ENCODE peak calls at places on chromosome 21, in seven cellular contexts. R is neural progenitor cell, L is psoas muscle, N is right lobe of liver, S is colonic mucosa, M is H9, H is SK-N-SH. Z is an unnamed sample.
A peak's percentile ranks its signal among the peaks of the same experiment; 100 is the strongest.

GRCh38 chr21:46667735-46668380 is 32.4 kb downstream of the PRMT2 start:
- DNase-seq in R (peak; percentile 79), L (peak; percentile 39), N (no peak), S (no peak), M (peak; percentile 74), H (peak; percentile 80), Z (peak; percentile 77)

GRCh38 chr21:9837946-9838801 is 683.2 kb upstream of the TPTE start:
- DNase-seq in R (no peak), L (peak; percentile 53), N (peak; percentile 69), S (no peak), M (no peak), H (peak; percentile 61), Z (no peak)

GRCh38 chr21:45791562-45792418 is 148.3 kb downstream of the PCBP3 start:
- DNase-seq in R (no peak), L (no peak), N (no peak), S (no peak), M (no peak), H (peak; percentile 43), Z (no peak)

GRCh38 chr21:43268086-43268803 is 99.4 kb downstream of the CRYAA start:
- DNase-seq in R (no peak), L (peak; percentile 35), N (peak; percentile 53), S (no peak), M (no peak), H (no peak), Z (no peak)

GRCh38 chr21:38921511-38922215 is 115.9 kb downstream of the ETS2 start:
- DNase-seq in R (no peak), L (no peak), N (no peak), S (peak; percentile 59), M (no peak), H (no peak), Z (no peak)

GRCh38 chr21:44000360-44000759 is 11.7 kb upstream of the TRAPPC10 start:
- DNase-seq in R (no peak), L (no peak), N (no peak), S (no peak), M (no peak), H (no peak), Z (no peak)

GRCh38 chr21:28746166-28746565 is 246.5 kb downstream of the LTN1 start:
- DNase-seq in R (no peak), L (no peak), N (no peak), S (no peak), M (no peak), H (no peak), Z (no peak)

GRCh38 chr21:33991091-33991490 is 75.5 kb upstream of the ATP5PO start:
- DNase-seq in R (no peak), L (no peak), N (no peak), S (no peak), M (no peak), H (no peak), Z (no peak)

GRCh38 chr21:40671721-40672120 is 175.2 kb downstream of the DSCAM start:
- DNase-seq in R (no peak), L (no peak), N (no peak), S (no peak), M (no peak), H (no peak), Z (no peak)

GRCh38 chr21:44556879-44557278 is 1.7 kb downstream of the KRTAP10-3 start:
- DNase-seq in R (no peak), L (no peak), N (no peak), S (no peak), M (no peak), H (no peak), Z (no peak)

GRCh38 chr21:19268634-19269138 is 865.1 kb upstream of the TMPRSS15 start:
- DNase-seq in R (no peak), L (no peak), N (no peak), S (no peak), M (no peak), H (no peak), Z (no peak)

GRCh38 chr21:43697758-43698643 is 20.9 kb upstream of the PDXK start:
- DNase-seq in R (no peak), L (no peak), N (no peak), S (no peak), M (no peak), H (no peak), Z (peak; percentile 48)

GRCh38 chr21:38472709-38473108 is 25.6 kb downstream of the ERG start:
- DNase-seq in R (no peak), L (no peak), N (no peak), S (no peak), M (peak; percentile 49), H (no peak), Z (no peak)

GRCh38 chr21:27694667-27695066 is 727.8 kb upstream of the ADAMTS5 start:
- DNase-seq in R (no peak), L (no peak), N (no peak), S (no peak), M (no peak), H (no peak), Z (no peak)

GRCh38 chr21:45386728-45387371 is 18.1 kb upstream of the COL18A1 start:
- DNase-seq in R (no peak), L (peak; percentile 71), N (peak; percentile 50), S (no peak), M (no peak), H (peak; percentile 61), Z (no peak)

GRCh38 chr21:45570071-45570470 is 27.8 kb upstream of the SLC19A1 start:
- DNase-seq in R (no peak), L (no peak), N (no peak), S (no peak), M (peak; percentile 3), H (no peak), Z (no peak)

GRCh38 chr21:28684351-28684750 is 308.3 kb downstream of the LTN1 start:
- DNase-seq in R (no peak), L (no peak), N (no peak), S (no peak), M (no peak), H (no peak), Z (no peak)

GRCh38 chr21:34039678-34040382 is 33.5 kb upstream of the MRPS6 start:
- DNase-seq in R (peak; percentile 47), L (no peak), N (no peak), S (no peak), M (peak; percentile 39), H (no peak), Z (no peak)

GRCh38 chr21:44849616-44850130 is 23.8 kb downstream of the PTTG1IP start:
- DNase-seq in R (no peak), L (peak; percentile 46), N (no peak), S (peak; percentile 69), M (no peak), H (no peak), Z (no peak)

GRCh38 chr21:26068776-26069175 is 101.8 kb downstream of the APP start:
- DNase-seq in R (no peak), L (no peak), N (no peak), S (no peak), M (no peak), H (no peak), Z (no peak)
- H3K27ac ChIP-seq in R (no peak overlapping the region), L (no peak overlapping the region), N (peak overlapping the region; percentile 24), S (no peak overlapping the region), M (no peak overlapping the region), H (no peak overlapping the region), Z (peak overlapping the region; percentile 74)

GRCh38 chr21:35444391-35444790 is 395.3 kb upstream of the RUNX1 start:
- DNase-seq in R (no peak), L (no peak), N (no peak), S (no peak), M (no peak), H (no peak), Z (no peak)

GRCh38 chr21:35438643-35439404 is 389.7 kb upstream of the RUNX1 start:
- DNase-seq in R (no peak), L (no peak), N (no peak), S (peak; percentile 44), M (no peak), H (no peak), Z (peak; percentile 39)

GRCh38 chr21:35436899-35437298 is 387.8 kb upstream of the RUNX1 start:
- DNase-seq in R (no peak), L (no peak), N (no peak), S (no peak), M (no peak), H (no peak), Z (no peak)

GRCh38 chr21:35437941-35438340 is 388.8 kb upstream of the RUNX1 start:
- DNase-seq in R (no peak), L (no peak), N (no peak), S (no peak), M (no peak), H (no peak), Z (no peak)

DNA sequence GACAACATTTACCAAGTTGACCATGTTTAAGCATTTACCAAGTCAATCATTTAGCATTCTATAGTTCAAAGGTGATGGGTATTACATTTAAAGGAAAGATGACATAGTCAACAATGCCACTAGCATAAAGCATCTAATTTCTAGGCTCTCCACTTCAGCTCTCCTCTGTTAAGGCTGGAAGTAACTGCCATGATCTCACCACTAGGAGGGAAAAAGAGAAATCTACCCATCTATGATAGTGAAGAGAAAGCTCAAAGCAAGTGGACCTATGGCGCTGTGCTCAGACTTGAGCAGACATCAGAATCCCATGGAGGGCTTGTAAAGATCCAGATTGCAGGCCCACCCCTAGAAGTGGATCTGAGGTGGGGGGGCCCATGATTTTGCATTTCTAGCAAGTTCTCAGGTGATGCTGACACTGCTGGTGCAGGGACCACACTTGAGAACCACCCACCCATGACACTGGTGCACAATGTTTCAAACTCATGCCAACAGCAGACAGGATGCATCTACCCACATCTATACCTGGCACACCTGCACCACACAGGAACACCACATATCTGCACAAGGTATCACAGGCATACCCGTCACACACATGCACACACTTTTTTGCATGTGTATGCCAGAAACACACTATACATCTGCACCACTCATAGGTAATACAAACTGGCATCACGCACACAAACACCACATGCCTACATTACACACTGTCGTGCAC is 392.9 kb upstream of the RUNX1 start:
- DNase-seq in R (no peak), L (no peak), N (no peak), S (no peak), M (no peak), H (no peak), Z (no peak)
- TF ChIP-seq CTCF in R (no peak), L (no peak), N (no peak), S (no peak), M (peak; percentile 53), H (peak; percentile 22), Z (peak; percentile 21)

DNA sequence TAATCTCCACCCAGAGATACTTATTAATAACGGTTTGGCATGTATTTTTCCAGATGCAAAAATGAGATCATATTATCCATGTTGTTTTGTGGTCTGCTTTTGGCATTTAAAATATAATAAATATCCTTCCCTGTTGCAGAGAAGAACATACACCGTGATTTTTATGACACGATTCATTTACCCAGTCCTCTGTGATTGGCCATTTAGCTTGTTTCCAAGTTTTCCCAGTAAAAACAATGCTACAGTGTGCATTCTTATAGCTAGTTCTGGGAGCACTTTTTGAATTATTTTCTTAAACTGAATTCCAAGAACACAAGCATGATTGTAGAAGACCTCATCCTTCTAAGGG is 137.9 kb downstream of the MIS18A start:
- DNase-seq in R (no peak), L (no peak), N (no peak), S (no peak), M (no peak), H (no peak), Z (no peak)
- H3K27ac ChIP-seq in R (no peak overlapping the region), L (no peak overlapping the region), N (no peak overlapping the region), S (no peak overlapping the region), M (no peak overlapping the region), H (no peak overlapping the region), Z (no peak overlapping the region)

DNA sequence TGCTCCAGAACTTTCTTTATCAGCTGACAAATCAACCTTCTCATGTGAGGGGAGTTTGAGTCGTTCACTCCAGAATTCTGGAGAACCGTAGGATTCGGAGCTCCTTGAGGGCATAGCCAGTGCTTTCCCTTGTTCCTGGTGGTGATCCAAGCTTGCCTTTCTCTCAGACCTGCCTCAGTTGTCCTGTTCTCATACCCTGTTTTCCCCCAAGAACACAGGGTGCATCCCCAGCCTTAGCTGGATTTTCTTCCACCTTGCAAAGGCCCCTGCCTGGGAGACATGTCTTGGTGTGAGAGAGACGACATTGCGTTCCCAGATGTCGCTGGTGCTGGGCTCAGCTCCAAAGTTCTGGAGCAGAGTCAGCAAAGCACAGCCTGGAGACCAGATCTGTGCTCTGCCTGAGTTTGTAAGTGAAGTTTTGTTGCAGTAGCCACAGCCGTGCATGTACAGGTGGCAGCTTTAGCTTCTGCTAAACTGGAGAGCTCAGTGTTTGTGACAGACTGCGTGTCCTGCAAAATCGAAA is 40.0 kb downstream of the ABCG1 start:
- DNase-seq in R (no peak), L (peak; percentile 62), N (no peak), S (no peak), M (no peak), H (no peak), Z (no peak)
- TF ChIP-seq CTCF in R (no peak), L (no peak), N (peak; percentile 3), S (peak; percentile 19), M (no peak), H (peak; percentile 2), Z (no peak)